ENCODE peak calls at places on chromosome 7, in five cellular contexts. N is WTC11, H is WERI-Rb-1, W is GM10248, I is colonic mucosa. M is an unnamed sample.

GRCh38 chr7:101815826-101816488 is 1.5 kb upstream of the CUX1 start:
- DNase-seq in W (peak; percentile 86), N (peak; percentile 70), H (peak; percentile 78), I (peak; percentile 63), M (peak; percentile 81)

GRCh38 chr7:96303105-96303685 is 18.7 kb downstream of the SLC25A13 start:
- DNase-seq in I (peak; percentile 71), H (no peak), N (no peak), W (no peak), M (no peak)

GRCh38 chr7:139777948-139778841 is at the start of gene HIPK2:
- DNase-seq in H (peak; percentile 87), N (peak; percentile 74), W (peak; percentile 90), I (peak; percentile 77), M (peak; percentile 84)

GRCh38 chr7:79495544-79496272 is 42.2 kb upstream of the MAGI2 start:
- DNase-seq in I (no peak), H (no peak), W (no peak), N (no peak), M (no peak)

GRCh38 chr7:75756340-75757297 is 15.4 kb downstream of the CCL26 start:
- DNase-seq in I (no peak), N (peak; percentile 39), H (peak; percentile 35), W (peak; percentile 36), M (no peak)

GRCh38 chr7:80215734-80216133 is 81.1 kb downstream of the GNAI1 start:
- DNase-seq in I (no peak), H (no peak), N (no peak), W (no peak), M (no peak)

GRCh38 chr7:3439333-3440030 is 138.4 kb downstream of the SDK1 start:
- DNase-seq in W (no peak), N (no peak), I (no peak), H (no peak), M (no peak)

GRCh38 chr7:155002411-155003214 is at the start of gene PAXIP1:
- DNase-seq in H (peak; percentile 64), W (peak; percentile 82), N (peak; percentile 54), I (no peak), M (peak; percentile 75)

GRCh38 chr7:127650842-127651555 is 995 bp upstream of the SND1 start:
- DNase-seq in N (peak; percentile 39), I (no peak), W (peak; percentile 34), H (no peak), M (no peak)

GRCh38 chr7:40299097-40299496 is 164.3 kb downstream of the SUGCT start:
- DNase-seq in I (no peak), N (no peak), H (no peak), W (no peak), M (no peak)

GRCh38 chr7:99740573-99741437 is 5.8 kb upstream of the CYP3A7 start:
- DNase-seq in N (no peak), H (no peak), I (no peak), W (no peak), M (no peak)

GRCh38 chr7:144827581-144828139 is 8.2 kb downstream of the TPK1 start:
- DNase-seq in N (no peak), W (no peak), I (no peak), H (peak; percentile 17), M (peak; percentile 13)

GRCh38 chr7:36605261-36605660 is 119.0 kb downstream of the AOAH start:
- DNase-seq in N (no peak), I (no peak), W (no peak), H (no peak), M (no peak)

GRCh38 chr7:77930496-77930895 is 131.9 kb downstream of the PHTF2 start:
- DNase-seq in N (no peak), H (no peak), W (no peak), I (no peak), M (no peak)

GRCh38 chr7:77933394-77933793 is 134.8 kb downstream of the PHTF2 start:
- DNase-seq in I (no peak), N (no peak), H (no peak), W (no peak), M (no peak)

GRCh38 chr7:77931841-77932240 is 133.3 kb downstream of the PHTF2 start:
- DNase-seq in W (no peak), H (no peak), I (no peak), N (no peak), M (no peak)

GRCh38 chr7:77940647-77941046 is 142.1 kb downstream of the PHTF2 start:
- DNase-seq in H (no peak), I (no peak), N (no peak), W (peak; percentile 36), M (no peak)

DNA sequence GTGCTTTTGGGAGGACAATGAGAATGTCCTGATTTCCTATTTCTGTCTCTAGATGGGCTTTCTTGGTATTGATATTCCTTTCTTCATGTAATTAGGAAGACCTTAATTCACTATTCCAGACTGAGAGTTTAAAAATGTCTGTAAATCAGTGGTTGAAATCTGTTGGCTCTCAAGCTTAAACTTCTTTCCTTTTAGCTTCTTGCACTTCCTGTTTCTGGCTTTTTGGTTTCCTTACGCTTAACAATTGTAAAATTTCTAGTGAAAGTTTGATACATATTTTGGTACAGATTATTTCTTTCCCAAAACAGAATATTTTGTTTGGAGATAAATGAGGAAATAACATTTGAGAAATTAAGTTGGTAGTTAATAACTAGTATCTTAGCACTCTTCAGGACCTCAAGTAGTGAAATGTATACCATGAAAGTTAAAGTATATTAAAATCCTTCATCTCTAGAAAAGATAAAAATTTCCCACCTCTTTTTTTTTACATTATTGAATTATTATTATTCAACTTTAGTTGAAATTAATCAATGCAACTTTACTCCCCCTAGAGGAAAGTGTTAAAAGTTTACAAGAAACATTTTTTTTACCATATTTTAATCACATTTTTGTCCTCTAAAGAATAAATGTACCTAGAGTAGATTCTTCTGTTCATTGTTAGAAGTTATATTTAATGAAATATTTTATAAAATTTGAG is 137.2 kb downstream of the PHTF2 start:
- DNase-seq in N (no peak), W (no peak), I (no peak), H (no peak), M (no peak)
- TF ChIP-seq CTCF in N (no peak), W (peak; percentile 9), I (peak; percentile 26), H (no peak), M (peak; percentile 27)

GRCh38 chr7:31410265-31410664 is 69.7 kb upstream of the NEUROD6 start:
- DNase-seq in N (no peak), I (no peak), W (no peak), H (no peak), M (no peak)
- TF ChIP-seq CTCF in N (no peak), I (no peak), W (no peak), H (no peak), M (no peak)

GRCh38 chr7:137965942-137966624 is 35.8 kb downstream of the CREB3L2 start:
- DNase-seq in W (no peak), I (no peak), N (no peak), H (no peak), M (no peak)
- TF ChIP-seq CTCF in W (no peak), I (no peak), N (no peak), H (no peak), M (no peak)

GRCh38 chr7:92527300-92528187 is 776 bp downstream of the PEX1 start:
- DNase-seq in H (peak; percentile 64), I (peak; percentile 63), N (peak; percentile 49), W (peak; percentile 52), M (peak; percentile 60)

GRCh38 chr7:92528958-92529264 is 316 bp downstream of the RBM48 start:
- DNase-seq in I (no peak), W (no peak), H (no peak), N (no peak), M (no peak)

GRCh38 chr7:92523110-92523509 is 5.2 kb downstream of the PEX1 start:
- DNase-seq in H (no peak), W (no peak), I (no peak), N (no peak), M (no peak)

GRCh38 chr7:92528188-92528957 is at the start of the genes PEX1 and RBM48:
- DNase-seq in N (peak; percentile 97), I (peak; percentile 97), W (peak; percentile 95), H (peak; percentile 98), M (peak; percentile 92)
- TF ChIP-seq CTCF in N (no peak), I (peak; percentile 35), W (peak; percentile 79), H (peak; percentile 47), M (no peak)

DNA sequence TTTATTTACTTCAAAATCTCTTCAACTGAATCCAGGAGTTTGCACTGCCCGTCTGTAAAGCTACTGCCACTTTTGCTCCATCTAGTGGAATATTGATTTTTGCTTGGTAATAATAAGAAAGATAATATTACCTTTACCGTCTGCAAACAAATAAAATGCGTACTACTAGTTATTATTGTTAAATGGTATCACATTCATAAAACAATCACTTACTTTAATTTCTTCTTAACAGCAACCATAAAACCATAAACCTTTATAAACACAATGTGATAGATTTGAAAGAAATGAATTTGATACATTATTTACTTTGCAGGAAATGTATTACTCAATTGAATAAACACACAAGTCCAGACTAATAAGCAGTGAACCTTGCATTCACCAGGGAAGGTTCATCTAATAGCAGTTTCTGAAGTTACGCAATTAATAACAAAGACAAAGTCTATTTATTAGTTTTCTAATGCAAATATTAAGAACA is 6.4 kb downstream of the AGMO start:
- DNase-seq in W (no peak), I (no peak), H (no peak), N (no peak), M (no peak)
- TF ChIP-seq CTCF in W (no peak), I (no peak), H (no peak), N (no peak), M (no peak)

GRCh38 chr7:124155400-124156022 is 122.6 kb upstream of the TMEM229A start:
- DNase-seq in H (no peak), I (no peak), N (no peak), W (no peak), M (no peak)
- TF ChIP-seq CTCF in H (peak; percentile 27), I (peak; percentile 20), N (peak; percentile 47), W (peak; percentile 37), M (peak; percentile 58)

GRCh38 chr7:133207687-133208086 is 45.2 kb upstream of the EXOC4 start:
- DNase-seq in H (no peak), W (peak; percentile 20), N (no peak), I (no peak), M (no peak)
- TF ChIP-seq CTCF in H (peak; percentile 42), W (peak; percentile 7), N (peak; percentile 36), I (no peak), M (peak; percentile 32)

GRCh38 chr7:38319873-38320272 is 46.4 kb upstream of the TARP start:
- DNase-seq in N (no peak), H (no peak), W (no peak), I (no peak), M (no peak)

GRCh38 chr7:38316733-38317360 is 43.4 kb upstream of the TARP start:
- DNase-seq in N (no peak), H (no peak), W (no peak), I (no peak), M (no peak)

GRCh38 chr7:38317457-38318037 is 44.1 kb upstream of the TARP start:
- DNase-seq in H (no peak), W (no peak), I (no peak), N (no peak), M (no peak)

GRCh38 chr7:38318241-38318640 is 44.8 kb upstream of the TARP start:
- DNase-seq in H (no peak), I (no peak), N (no peak), W (no peak), M (no peak)

DNA sequence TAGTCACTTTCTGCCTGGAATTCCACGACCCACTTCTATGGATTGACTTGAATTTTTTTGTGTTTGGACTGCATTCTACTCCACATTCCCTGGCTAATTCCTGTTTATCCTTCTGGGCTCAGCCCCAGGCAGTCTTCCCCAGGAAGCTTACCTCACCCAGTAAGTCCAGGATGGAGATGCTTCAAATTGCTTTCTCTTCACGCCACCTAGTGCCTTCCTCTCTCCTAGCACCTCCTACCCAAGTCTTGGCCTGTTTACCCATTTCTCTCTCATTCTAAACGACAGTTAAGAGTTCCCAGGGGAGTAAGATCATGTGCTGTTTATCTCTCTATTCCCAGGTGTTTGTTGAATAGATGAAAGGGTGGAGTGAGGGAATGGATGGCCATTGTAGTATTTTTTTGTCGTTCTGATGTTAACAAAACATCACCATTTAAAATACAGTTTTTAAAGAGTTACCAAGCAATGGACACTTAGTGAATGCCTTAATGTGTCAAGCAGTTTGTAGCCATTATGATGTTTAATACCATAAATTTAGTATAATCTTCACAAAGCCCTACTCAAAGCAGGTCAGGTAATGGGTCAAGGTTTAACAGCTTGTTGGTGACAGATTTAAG is 45.5 kb upstream of the TARP start:
- DNase-seq in W (peak; percentile 68), I (no peak), H (peak; percentile 81), N (peak; percentile 49), M (peak; percentile 32)
- TF ChIP-seq CTCF in W (peak; percentile 61), I (peak; percentile 35), H (peak; percentile 83), N (no peak), M (peak; percentile 61)

M was measured in nephron progenitor cell.